ENCODE peak calls at places on chromosomes 16 and 17, in ten cellular contexts. Z is Peyer's patch, T is AG09309, C is GM06990, B is fibroblast of the aortic adventitia, X is mucosa of descending colon, D is neural crest cell, H is body of pancreas, M is fibroblast of mammary gland, U is transverse colon. F is an unnamed sample.
A peak's percentile ranks its signal among the peaks of the same experiment; 100 is the strongest.

GRCh38 chr16:83933885-83934683 is 19.0 kb upstream of the OSGIN1 start:
- DNase-seq in T (no peak), X (no peak), B (no peak), H (no peak), D (no peak), M (peak; percentile 67), Z (no peak), U (no peak), C (no peak), F (no peak)

GRCh38 chr16:88389621-88390160 is 6.9 kb downstream of the ZNF469 start:
- DNase-seq in C (no peak), D (no peak), M (no peak), T (no peak), X (no peak), B (peak; percentile 31), H (no peak), U (no peak), Z (no peak), F (no peak)

GRCh38 chr16:71358464-71359031 is at the start of gene CALB2:
- DNase-seq in Z (peak; percentile 80), T (no peak), M (peak; percentile 25), H (peak; percentile 74), X (peak; percentile 75), C (peak; percentile 65), D (peak; percentile 78), B (peak; percentile 42), U (peak; percentile 64), F (peak; percentile 91)

GRCh38 chr16:21599994-21600773 is 807 bp downstream of the METTL9 start:
- DNase-seq in C (peak; percentile 57), B (peak; percentile 51), X (no peak), D (no peak), T (no peak), Z (no peak), M (peak; percentile 48), U (no peak), H (peak; percentile 22), F (peak; percentile 16)

GRCh38 chr16:50438041-50438437 is 69.3 kb upstream of the BRD7 start:
- DNase-seq in T (no peak), Z (no peak), H (no peak), M (no peak), C (no peak), D (no peak), B (no peak), X (no peak), U (no peak), F (no peak)

GRCh38 chr17:1455291-1455747 is 713 bp downstream of the CRK start:
- DNase-seq in X (peak; percentile 84), C (peak; percentile 63), U (peak; percentile 68), B (peak; percentile 68), T (peak; percentile 28), D (peak; percentile 49), H (peak; percentile 79), M (peak; percentile 72), Z (peak; percentile 80), F (peak; percentile 57)

GRCh38 chr17:72646176-72646575 is 446.3 kb downstream of the SLC39A11 start:
- DNase-seq in T (no peak), Z (no peak), C (no peak), B (no peak), M (no peak), X (no peak), D (no peak), H (no peak), U (no peak), F (no peak)

GRCh38 chr17:76506408-76507328 is 5.4 kb upstream of the RHBDF2 start:
- DNase-seq in C (peak; percentile 81), H (peak; percentile 83), B (peak; percentile 66), Z (peak; percentile 95), M (peak; percentile 59), X (peak; percentile 91), D (peak; percentile 91), T (no peak), U (peak; percentile 90), F (peak; percentile 90)

GRCh38 chr16:12356622-12357365 is 380.3 kb downstream of the SNX29 start:
- DNase-seq in Z (no peak), X (no peak), M (no peak), H (no peak), D (no peak), B (no peak), C (no peak), U (no peak), T (no peak), F (no peak)

GRCh38 chr17:79610151-79610645 is 653 bp downstream of the RBFOX3 start:
- DNase-seq in H (no peak), T (no peak), C (no peak), M (no peak), B (no peak), Z (no peak), D (no peak), U (no peak), X (no peak), F (no peak)

GRCh38 chr16:86580798-86581185 is 2.4 kb downstream of the FOXL1 start:
- DNase-seq in U (no peak), H (no peak), M (no peak), Z (no peak), X (no peak), T (no peak), C (no peak), D (no peak), B (no peak), F (no peak)

GRCh38 chr17:62804822-62805221 is 3.3 kb downstream of the MARCHF10 start:
- DNase-seq in T (no peak), C (no peak), M (peak; percentile 78), U (no peak), H (no peak), Z (no peak), D (no peak), B (no peak), X (no peak), F (peak; percentile 33)

GRCh38 chr17:40068584-40068916 is 5.8 kb downstream of the THRA start:
- DNase-seq in D (no peak), Z (no peak), X (no peak), U (no peak), C (no peak), B (no peak), T (no peak), H (no peak), M (no peak), F (no peak)

GRCh38 chr17:40070644-40070894 is 7.8 kb downstream of the THRA start:
- DNase-seq in M (no peak), B (no peak), H (no peak), U (no peak), T (no peak), D (no peak), X (no peak), C (no peak), Z (no peak), F (no peak)

GRCh38 chr17:40070895-40071719 is 8.3 kb downstream of the THRA start:
- DNase-seq in C (no peak), D (no peak), Z (peak; percentile 86), H (peak; percentile 95), M (no peak), B (no peak), T (no peak), U (peak; percentile 88), X (peak; percentile 92), F (peak; percentile 100)

GRCh38 chr17:40068917-40069750 is 6.4 kb downstream of the THRA start:
- DNase-seq in Z (peak; percentile 94), U (peak; percentile 87), X (peak; percentile 86), D (peak; percentile 53), M (peak; percentile 86), T (peak; percentile 77), C (peak; percentile 42), H (peak; percentile 94), B (peak; percentile 89), F (peak; percentile 71)

GRCh38 chr17:40069751-40070643 is 7.2 kb downstream of the THRA start:
- DNase-seq in X (peak; percentile 76), H (peak; percentile 68), C (no peak), M (peak; percentile 54), U (peak; percentile 75), D (no peak), B (peak; percentile 59), Z (peak; percentile 72), T (no peak), F (peak; percentile 85)
- TF ChIP-seq CTCF in X (no peak), H (peak; percentile 30), C (peak; percentile 51), M (peak; percentile 44), U (peak; percentile 3), D (peak; percentile 37), B (peak; percentile 44), Z (peak; percentile 36), T (peak; percentile 43), F (no peak)

DNA sequence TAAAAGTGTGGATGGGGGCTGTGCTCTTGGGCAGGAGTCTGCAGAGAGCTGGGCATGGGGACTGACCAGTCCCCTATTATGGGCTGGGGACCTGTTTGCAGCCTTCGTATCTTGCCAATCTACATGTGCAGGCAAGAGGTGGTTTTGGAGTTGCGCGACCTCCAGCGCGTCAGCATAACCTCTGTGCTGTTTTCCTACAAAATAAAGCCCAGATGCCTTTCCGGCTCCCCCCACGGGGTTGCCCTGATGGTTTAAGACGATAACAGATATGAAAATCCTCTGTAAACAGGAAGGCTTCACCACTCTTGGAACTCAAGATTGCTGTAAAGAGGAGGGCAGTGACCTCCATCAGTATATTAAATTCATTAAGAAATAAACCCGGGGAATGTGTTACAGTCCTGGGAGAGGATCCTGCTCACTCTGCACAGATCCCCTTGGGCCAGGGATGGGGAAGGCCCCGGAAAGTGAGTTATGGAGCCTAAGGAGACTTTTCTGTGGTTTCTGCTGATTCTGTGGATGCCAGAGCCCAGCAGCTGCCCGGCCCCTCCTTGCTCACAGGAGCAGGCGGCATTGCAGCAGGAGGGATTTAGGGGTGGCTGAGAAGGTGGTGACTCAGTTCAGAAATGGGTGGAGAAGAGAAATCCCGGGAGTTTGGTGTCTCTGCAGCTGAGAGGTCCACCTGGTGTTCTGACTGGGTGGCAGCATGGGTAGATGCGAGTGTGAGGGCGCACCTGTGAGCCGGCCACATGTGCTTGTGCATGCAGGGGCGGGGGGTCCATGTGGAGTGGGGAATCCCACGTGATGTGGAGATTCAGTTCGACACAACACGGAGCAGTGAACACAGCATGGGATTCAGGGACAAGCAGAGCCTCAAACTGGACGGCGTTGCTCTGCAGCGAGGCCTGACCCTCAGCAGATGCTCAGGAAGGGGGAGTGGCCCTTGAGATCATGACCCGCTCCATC is 16.2 kb upstream of the SPPL2C start:
- DNase-seq in B (no peak), X (no peak), H (no peak), M (no peak), C (no peak), Z (no peak), T (no peak), U (no peak), D (no peak), F (no peak)
- TF ChIP-seq CTCF in B (no peak), X (no peak), H (no peak), M (no peak), C (no peak), Z (no peak), T (peak; percentile 31), U (no peak), D (no peak), F (no peak)

GRCh38 chr16:2082171-2082982 is 34.6 kb downstream of the TSC2 start:
- DNase-seq in D (no peak), U (peak; percentile 50), B (no peak), X (peak; percentile 62), T (no peak), M (peak; percentile 37), C (no peak), H (peak; percentile 96), Z (no peak), F (no peak)
- TF ChIP-seq CTCF in D (no peak), U (no peak), B (no peak), X (no peak), T (no peak), M (no peak), C (no peak), H (peak; percentile 63), Z (no peak), F (no peak)

GRCh38 chr16:55501549-55502322 is 7.1 kb upstream of the LPCAT2 start:
- DNase-seq in T (no peak), X (no peak), M (no peak), U (peak; percentile 35), H (no peak), C (no peak), Z (no peak), B (no peak), D (no peak), F (peak; percentile 33)
- TF ChIP-seq CTCF in T (peak; percentile 45), X (no peak), M (peak; percentile 49), U (peak; percentile 20), H (no peak), C (peak; percentile 37), Z (no peak), B (peak; percentile 64), D (peak; percentile 36), F (no peak)